ENCODE peak calls at places on chromosomes 6 and 20, in four cellular contexts. S is heart right ventricle, B is pancreas, G is lower lobe of right lung. Y is an unnamed sample.

GRCh38 chr20:38534756-38535155 is 46.2 kb upstream of the ADIG start:
- ATAC-seq in S (no peak), G (no peak), B (no peak), Y (no peak)

GRCh38 chr20:58330692-58331091 is 21.2 kb downstream of the RAB22A start:
- ATAC-seq in G (no peak), B (no peak), S (no peak), Y (no peak)

GRCh38 chr20:9615118-9615517 is 100.7 kb downstream of the LAMP5 start:
- ATAC-seq in G (no peak), B (no peak), S (no peak), Y (no peak)

GRCh38 chr20:62977613-62978558 is 25.4 kb downstream of the SLC17A9 start:
- ATAC-seq in S (no peak), G (peak; percentile 14), B (no peak), Y (no peak)

GRCh38 chr6:45132059-45132458 is 196.1 kb upstream of the RUNX2 start:
- ATAC-seq in B (no peak), S (no peak), G (no peak), Y (no peak)

GRCh38 chr6:110520188-110520956 is 44.0 kb upstream of the SLC22A16 start:
- ATAC-seq in S (no peak), B (no peak), G (no peak), Y (no peak)

GRCh38 chr6:15293674-15294073 is 47.8 kb downstream of the JARID2 start:
- ATAC-seq in B (no peak), G (no peak), S (peak; percentile 83), Y (no peak)

GRCh38 chr20:40442181-40442963 is 246.7 kb downstream of the MAFB start:
- ATAC-seq in G (peak; percentile 40), B (peak; percentile 38), S (no peak), Y (no peak)

GRCh38 chr20:3728354-3728753 is 4.1 kb upstream of the HSPA12B start:
- ATAC-seq in B (no peak), G (no peak), S (no peak), Y (no peak)

GRCh38 chr6:25028346-25028745 is 92.6 kb upstream of the RIPOR2 start:
- ATAC-seq in S (no peak), B (no peak), G (no peak), Y (no peak)

GRCh38 chr6:106383573-106383972 is 23.1 kb downstream of the CRYBG1 start:
- ATAC-seq in G (peak; percentile 75), B (no peak), S (no peak), Y (no peak)

GRCh38 chr20:45163071-45163803 is 11.5 kb upstream of the PI3 start:
- ATAC-seq in B (no peak), S (no peak), G (no peak), Y (no peak)

GRCh38 chr20:48706710-48707339 is 121.0 kb downstream of the PREX1 start:
- ATAC-seq in S (peak; percentile 51), B (no peak), G (no peak), Y (peak; percentile 50)

GRCh38 chr6:142413111-142413510 is 111.3 kb downstream of the ADGRG6 start:
- ATAC-seq in G (no peak), B (no peak), S (no peak), Y (no peak)

DNA sequence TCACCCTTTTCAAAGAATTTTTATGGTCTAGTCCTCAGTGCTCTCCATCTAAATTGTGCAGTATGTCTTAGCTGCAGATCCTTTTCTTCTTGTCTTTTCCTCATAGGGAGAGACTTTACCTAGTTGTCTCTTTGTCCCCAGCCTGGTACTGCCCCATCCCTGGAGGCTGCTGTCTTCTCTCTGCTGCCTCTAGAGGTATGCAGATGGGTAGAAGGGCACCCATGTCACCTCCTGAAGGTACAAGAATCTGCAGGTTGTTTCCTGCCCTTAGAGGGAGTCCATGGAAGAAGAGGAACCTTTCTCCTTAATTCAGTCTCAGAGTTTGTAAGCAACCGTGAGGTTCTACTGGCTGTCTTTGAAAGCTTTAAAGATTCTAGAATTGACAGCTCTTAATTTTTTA is 39.1 kb downstream of the MCM8 start:
- ATAC-seq in S (no peak), G (no peak), B (no peak), Y (no peak)
- H3K36me3 ChIP-seq in S (no peaks in the 10 kb centered on the region), G (peaks cover 42% of the 10 kb centered on the region), B (no peaks in the 10 kb centered on the region), Y (peaks cover 39% of the 10 kb centered on the region)

DNA sequence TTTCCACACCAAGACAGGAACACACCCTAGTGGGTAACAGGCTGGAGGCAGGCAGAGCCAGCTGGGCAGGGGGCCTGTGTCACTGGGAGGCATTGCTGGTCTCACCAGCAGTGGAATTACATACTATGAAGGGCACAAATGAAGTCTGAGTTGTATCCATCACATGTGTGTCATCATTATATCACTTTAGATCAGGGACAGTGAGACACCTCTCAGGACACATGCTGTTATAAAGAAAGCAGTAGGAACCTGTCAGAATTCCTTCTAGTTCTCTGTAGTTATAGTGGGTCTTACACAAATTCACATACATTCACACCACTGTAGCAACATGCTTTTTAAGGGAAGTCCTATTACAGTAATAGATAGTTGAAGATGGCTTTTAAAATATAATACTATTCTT is 63.5 kb upstream of the FYN start:
- ATAC-seq in G (no peak), S (no peak), B (no peak), Y (no peak)
- H3K36me3 ChIP-seq in G (no peaks in the 10 kb centered on the region), S (no peaks in the 10 kb centered on the region), B (no peaks in the 10 kb centered on the region), Y (no peaks in the 10 kb centered on the region)

DNA sequence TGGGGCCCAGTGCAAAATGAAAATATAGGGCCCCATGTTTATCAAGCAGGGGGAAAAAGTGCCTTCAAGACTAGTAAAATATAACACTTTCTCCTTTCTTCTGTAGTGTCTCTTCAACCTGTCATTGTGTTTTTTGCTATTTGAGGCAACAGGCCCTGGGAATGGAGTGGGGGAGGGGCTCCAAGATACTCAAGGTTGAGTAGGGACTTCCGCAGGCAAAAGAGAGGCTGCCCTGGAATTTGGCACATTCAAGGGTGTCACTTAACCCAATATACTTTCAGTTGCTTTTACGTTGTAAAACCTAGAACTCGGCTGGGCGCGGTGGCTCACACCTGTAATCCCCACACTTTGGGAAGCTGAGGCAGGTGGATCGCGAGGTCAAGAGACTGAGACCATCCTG is 154.9 kb downstream of the ALDH8A1 start:
- ATAC-seq in G (no peak), B (no peak), S (no peak), Y (no peak)
- H3K36me3 ChIP-seq in G (no peaks in the 10 kb centered on the region), B (no peaks in the 10 kb centered on the region), S (no peaks in the 10 kb centered on the region), Y (no peaks in the 10 kb centered on the region)

GRCh38 chr20:17613328-17614175 is 43.7 kb downstream of the DSTN start:
- ATAC-seq in G (no peak), S (no peak), B (peak; percentile 1), Y (no peak)

GRCh38 chr20:17615645-17616479 is 46.0 kb downstream of the DSTN start:
- ATAC-seq in B (no peak), S (no peak), G (no peak), Y (no peak)

GRCh38 chr20:17614812-17615644 is 45.2 kb downstream of the DSTN start:
- ATAC-seq in G (no peak), S (no peak), B (peak; percentile 1), Y (no peak)

GRCh38 chr20:17612975-17613327 is 43.1 kb downstream of the DSTN start:
- ATAC-seq in B (no peak), S (no peak), G (no peak), Y (no peak)

DNA sequence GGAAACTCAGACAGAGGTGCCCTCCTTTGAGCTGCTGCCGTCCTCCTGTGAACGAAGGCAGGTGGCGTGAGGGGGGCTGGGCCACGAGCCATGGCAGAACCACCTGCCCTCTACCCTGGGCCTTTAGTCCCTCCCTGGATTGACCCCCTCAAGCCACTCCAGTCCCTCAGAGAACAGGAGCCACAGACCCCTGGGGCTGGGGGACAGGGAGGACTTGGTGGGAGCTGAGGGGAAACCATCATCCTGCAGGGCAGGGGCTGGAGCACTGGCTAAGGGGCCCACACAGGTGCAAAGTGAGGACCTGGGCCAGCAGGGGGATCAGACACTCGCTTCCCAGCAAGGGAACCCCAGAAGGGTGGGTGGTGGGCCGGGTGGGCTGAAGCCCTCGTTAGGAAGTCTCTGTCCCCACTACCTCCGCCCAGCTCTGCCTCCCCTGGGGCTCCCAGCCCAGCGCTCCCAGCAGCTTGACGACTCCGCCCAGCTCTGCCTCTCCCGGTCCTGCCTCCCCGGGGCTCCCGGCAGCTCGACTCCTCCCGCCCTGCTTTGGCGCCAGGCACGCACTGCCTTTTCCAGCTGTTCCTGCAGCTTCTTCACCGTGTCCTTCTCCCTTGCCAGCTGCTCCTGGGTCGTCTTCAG is 44.4 kb downstream of the DSTN start:
- ATAC-seq in G (no peak), S (peak; percentile 67), B (peak; percentile 65), Y (peak; percentile 70)
- H3K36me3 ChIP-seq in G (peaks cover 73% of the 10 kb centered on the region), S (no peaks in the 10 kb centered on the region), B (peaks cover 5% of the 10 kb centered on the region), Y (peaks cover 65% of the 10 kb centered on the region)

Y was measured in gastroesophageal sphincter.